ENCODE peak calls at places on chromosomes 5 and 9, in eight cellular contexts. K, I, J, U, Q, Y, B and W are unnamed samples.
A peak's percentile ranks its signal among the peaks of the same experiment; 100 is the strongest.

GRCh38 chr9:97766092-97766491 is 69.0 kb upstream of the XPA start:
- DNase-seq in K (no peak), I (peak; percentile 78), J (no peak), U (no peak), Q (no peak), Y (no peak), B (no peak), W (no peak)

GRCh38 chr5:150544606-150545219 is 36.8 kb downstream of the NDST1 start:
- DNase-seq in K (peak; percentile 84), I (no peak), J (peak; percentile 69), U (peak; percentile 72), Q (peak; percentile 59), Y (peak; percentile 25), B (peak; percentile 33), W (peak; percentile 86)

GRCh38 chr9:97696823-97697601 is at the start of gene XPA:
- DNase-seq in K (peak; percentile 98), I (peak; percentile 53), J (peak; percentile 98), U (peak; percentile 99), Q (peak; percentile 94), Y (peak; percentile 94), B (peak; percentile 83), W (peak; percentile 97)

GRCh38 chr9:34343090-34343489 is 13.7 kb downstream of the NUDT2 start:
- DNase-seq in K (peak; percentile 47), I (no peak), J (no peak), U (no peak), Q (no peak), Y (no peak), B (no peak), W (no peak)

GRCh38 chr5:64947031-64947430 is 178.3 kb downstream of the CWC27 start:
- DNase-seq in K (no peak), I (no peak), J (no peak), U (no peak), Q (no peak), Y (no peak), B (peak; percentile 83), W (peak; percentile 83)

GRCh38 chr5:144318460-144318859 is 147.8 kb downstream of the KCTD16 start:
- DNase-seq in K (no peak), I (no peak), J (no peak), U (no peak), Q (no peak), Y (no peak), B (no peak), W (no peak)

GRCh38 chr9:20570086-20570485 is 52.2 kb downstream of the MLLT3 start:
- DNase-seq in K (no peak), I (no peak), J (no peak), U (no peak), Q (no peak), Y (no peak), B (no peak), W (no peak)

GRCh38 chr5:101163088-101163487 is 260.0 kb upstream of the ST8SIA4 start:
- DNase-seq in K (no peak), I (no peak), J (no peak), U (no peak), Q (no peak), Y (no peak), B (no peak), W (no peak)

GRCh38 chr9:22114956-22115355 is 105.9 kb upstream of the CDKN2B start:
- DNase-seq in K (no peak), I (no peak), J (no peak), U (no peak), Q (no peak), Y (no peak), B (no peak), W (no peak)

GRCh38 chr9:70553718-70554673 is 139.5 kb upstream of the KLF9 start:
- DNase-seq in K (no peak), I (no peak), J (no peak), U (no peak), Q (peak; percentile 17), Y (no peak), B (no peak), W (peak; percentile 82)

GRCh38 chr5:38381361-38381760 is 123.0 kb downstream of the EGFLAM start:
- DNase-seq in K (no peak), I (no peak), J (no peak), U (no peak), Q (no peak), Y (no peak), B (no peak), W (no peak)